ENCODE peak calls at places on chromosomes 16 and 17, in ten cellular contexts. One of them, this sample, is unnamed.

GRCh38 chr16:12637002-12637401 is 166.7 kb downstream of the CPPED1 start:
- DNase-seq in activated CD8-positive, alpha-beta memory T cell treated with anti-CD3 and anti-CD28 coated beads for 1 hour: no peak
- DNase-seq in ELR: no peak
- DNase-seq in Kasumi-1: no peak
- DNase-seq in iPS-NIHi11: peak
- DNase-seq in EL: no peak
- DNase-seq in heart right ventricle: no peak
- DNase-seq in foreskin keratinocyte: no peak
- DNase-seq in substantia nigra: no peak
- DNase-seq in NCI-H1092 treated with DMSO at 0.1 percent for 48 hours: no peak
- DNase-seq in this sample: no peak

GRCh38 chr17:82094931-82095776 is 2.9 kb downstream of the FASN start:
- DNase-seq in activated CD8-positive, alpha-beta memory T cell treated with anti-CD3 and anti-CD28 coated beads for 1 hour: no peak
- DNase-seq in ELR: no peak
- DNase-seq in Kasumi-1: no peak
- DNase-seq in iPS-NIHi11: no peak
- DNase-seq in EL: no peak
- DNase-seq in heart right ventricle: no peak
- DNase-seq in foreskin keratinocyte: no peak
- DNase-seq in substantia nigra: no peak
- DNase-seq in NCI-H1092 treated with DMSO at 0.1 percent for 48 hours: no peak
- DNase-seq in this sample: no peak

GRCh38 chr16:81366316-81366932 is 51.7 kb downstream of the GAN start:
- DNase-seq in activated CD8-positive, alpha-beta memory T cell treated with anti-CD3 and anti-CD28 coated beads for 1 hour: no peak
- DNase-seq in ELR: peak
- DNase-seq in Kasumi-1: peak
- DNase-seq in iPS-NIHi11: peak
- DNase-seq in EL: peak
- DNase-seq in heart right ventricle: no peak
- DNase-seq in foreskin keratinocyte: peak
- DNase-seq in substantia nigra: no peak
- DNase-seq in NCI-H1092 treated with DMSO at 0.1 percent for 48 hours: peak
- DNase-seq in this sample: peak

GRCh38 chr17:14886200-14886739 is 378.9 kb downstream of the PMP22 start:
- DNase-seq in activated CD8-positive, alpha-beta memory T cell treated with anti-CD3 and anti-CD28 coated beads for 1 hour: no peak
- DNase-seq in ELR: peak
- DNase-seq in Kasumi-1: peak
- DNase-seq in iPS-NIHi11: no peak
- DNase-seq in EL: peak
- DNase-seq in heart right ventricle: no peak
- DNase-seq in foreskin keratinocyte: peak
- DNase-seq in substantia nigra: no peak
- DNase-seq in NCI-H1092 treated with DMSO at 0.1 percent for 48 hours: no peak
- DNase-seq in this sample: peak

GRCh38 chr17:957856-958421 is 21.6 kb downstream of the NXN start:
- DNase-seq in activated CD8-positive, alpha-beta memory T cell treated with anti-CD3 and anti-CD28 coated beads for 1 hour: no peak
- DNase-seq in ELR: no peak
- DNase-seq in Kasumi-1: no peak
- DNase-seq in iPS-NIHi11: no peak
- DNase-seq in EL: no peak
- DNase-seq in heart right ventricle: no peak
- DNase-seq in foreskin keratinocyte: no peak
- DNase-seq in substantia nigra: no peak
- DNase-seq in NCI-H1092 treated with DMSO at 0.1 percent for 48 hours: no peak
- DNase-seq in this sample: no peak

GRCh38 chr17:81741594-81742452 is 29.7 kb downstream of the SLC25A10 start:
- DNase-seq in activated CD8-positive, alpha-beta memory T cell treated with anti-CD3 and anti-CD28 coated beads for 1 hour: no peak
- DNase-seq in ELR: peak
- DNase-seq in Kasumi-1: no peak
- DNase-seq in iPS-NIHi11: no peak
- DNase-seq in EL: no peak
- DNase-seq in heart right ventricle: no peak
- DNase-seq in foreskin keratinocyte: no peak
- DNase-seq in substantia nigra: no peak
- DNase-seq in NCI-H1092 treated with DMSO at 0.1 percent for 48 hours: no peak
- DNase-seq in this sample: no peak

GRCh38 chr17:48795444-48796162 is 21.4 kb downstream of the TTLL6 start:
- DNase-seq in activated CD8-positive, alpha-beta memory T cell treated with anti-CD3 and anti-CD28 coated beads for 1 hour: no peak
- DNase-seq in ELR: peak
- DNase-seq in Kasumi-1: no peak
- DNase-seq in iPS-NIHi11: no peak
- DNase-seq in EL: peak
- DNase-seq in heart right ventricle: no peak
- DNase-seq in foreskin keratinocyte: no peak
- DNase-seq in substantia nigra: no peak
- DNase-seq in NCI-H1092 treated with DMSO at 0.1 percent for 48 hours: no peak
- DNase-seq in this sample: peak

GRCh38 chr17:73474370-73474988 is 162.7 kb upstream of the CDC42EP4 start:
- DNase-seq in activated CD8-positive, alpha-beta memory T cell treated with anti-CD3 and anti-CD28 coated beads for 1 hour: no peak
- DNase-seq in ELR: peak
- DNase-seq in Kasumi-1: no peak
- DNase-seq in iPS-NIHi11: no peak
- DNase-seq in EL: peak
- DNase-seq in heart right ventricle: peak
- DNase-seq in foreskin keratinocyte: peak
- DNase-seq in substantia nigra: no peak
- DNase-seq in NCI-H1092 treated with DMSO at 0.1 percent for 48 hours: peak
- DNase-seq in this sample: no peak

GRCh38 chr17:34781571-34782108 is 179.6 kb downstream of the CCT6B start:
- DNase-seq in activated CD8-positive, alpha-beta memory T cell treated with anti-CD3 and anti-CD28 coated beads for 1 hour: no peak
- DNase-seq in ELR: peak
- DNase-seq in Kasumi-1: no peak
- DNase-seq in iPS-NIHi11: no peak
- DNase-seq in EL: peak
- DNase-seq in heart right ventricle: no peak
- DNase-seq in foreskin keratinocyte: peak
- DNase-seq in substantia nigra: no peak
- DNase-seq in NCI-H1092 treated with DMSO at 0.1 percent for 48 hours: peak
- DNase-seq in this sample: no peak

GRCh38 chr16:88740727-88741055 is 34.4 kb downstream of the CTU2 start:
- DNase-seq in activated CD8-positive, alpha-beta memory T cell treated with anti-CD3 and anti-CD28 coated beads for 1 hour: no peak
- DNase-seq in ELR: no peak
- DNase-seq in Kasumi-1: no peak
- DNase-seq in iPS-NIHi11: no peak
- DNase-seq in EL: no peak
- DNase-seq in heart right ventricle: no peak
- DNase-seq in foreskin keratinocyte: no peak
- DNase-seq in substantia nigra: no peak
- DNase-seq in NCI-H1092 treated with DMSO at 0.1 percent for 48 hours: no peak
- DNase-seq in this sample: no peak

GRCh38 chr17:17064322-17064721 is 22.1 kb downstream of the MPRIP start:
- DNase-seq in activated CD8-positive, alpha-beta memory T cell treated with anti-CD3 and anti-CD28 coated beads for 1 hour: no peak
- DNase-seq in ELR: no peak
- DNase-seq in Kasumi-1: no peak
- DNase-seq in iPS-NIHi11: no peak
- DNase-seq in EL: no peak
- DNase-seq in heart right ventricle: no peak
- DNase-seq in foreskin keratinocyte: no peak
- DNase-seq in substantia nigra: no peak
- DNase-seq in NCI-H1092 treated with DMSO at 0.1 percent for 48 hours: no peak
- DNase-seq in this sample: no peak

GRCh38 chr17:14553847-14554246 is 253.0 kb downstream of the HS3ST3B1 start:
- DNase-seq in activated CD8-positive, alpha-beta memory T cell treated with anti-CD3 and anti-CD28 coated beads for 1 hour: no peak
- DNase-seq in ELR: no peak
- DNase-seq in Kasumi-1: no peak
- DNase-seq in iPS-NIHi11: no peak
- DNase-seq in EL: no peak
- DNase-seq in heart right ventricle: no peak
- DNase-seq in foreskin keratinocyte: no peak
- DNase-seq in substantia nigra: no peak
- DNase-seq in NCI-H1092 treated with DMSO at 0.1 percent for 48 hours: no peak
- DNase-seq in this sample: no peak

GRCh38 chr17:61201211-61201610 is 198.4 kb upstream of the TBX2 start:
- DNase-seq in activated CD8-positive, alpha-beta memory T cell treated with anti-CD3 and anti-CD28 coated beads for 1 hour: no peak
- DNase-seq in ELR: peak
- DNase-seq in Kasumi-1: no peak
- DNase-seq in iPS-NIHi11: no peak
- DNase-seq in EL: peak
- DNase-seq in heart right ventricle: no peak
- DNase-seq in foreskin keratinocyte: peak
- DNase-seq in substantia nigra: no peak
- DNase-seq in NCI-H1092 treated with DMSO at 0.1 percent for 48 hours: no peak
- DNase-seq in this sample: peak

This sample was measured in HCEC 1CT.